ENCODE peak calls at places on chromosomes 3 and 15, in ten cellular contexts. L is HFF-Myc, R is RWPE1, Z is neural progenitor cell, Y is cardiac muscle cell, S is Peyer's patch, C is progenitor cell of endocrine pancreas, X is OCI-LY7, D is GM12865, K is GM13977. G is an unnamed sample.

GRCh38 chr3:56921573-56922571 is 120.1 kb upstream of the ARHGEF3 start:
- DNase-seq in L (no peak), R (no peak), Z (no peak), Y (no peak), S (no peak), C (no peak), X (peak; percentile 58), D (peak; percentile 48), K (no peak), G (no peak)

GRCh38 chr3:46905191-46905560 is 27.7 kb downstream of the PTH1R start:
- DNase-seq in L (no peak), R (no peak), Z (no peak), Y (no peak), S (peak; percentile 27), C (no peak), X (no peak), D (no peak), K (no peak), G (no peak)

GRCh38 chr15:60720493-60721231 is 241.7 kb upstream of the ICE2 start:
- DNase-seq in L (no peak), R (no peak), Z (no peak), Y (no peak), S (no peak), C (no peak), X (no peak), D (peak; percentile 83), K (peak; percentile 22), G (no peak)

GRCh38 chr3:173733029-173733652 is 335.6 kb downstream of the NLGN1 start:
- DNase-seq in L (peak; percentile 22), R (no peak), Z (no peak), Y (peak; percentile 18), S (no peak), C (no peak), X (peak; percentile 8), D (peak; percentile 7), K (no peak), G (no peak)

GRCh38 chr3:119769394-119770149 is 12.3 kb upstream of the NR1I2 start:
- DNase-seq in L (no peak), R (no peak), Z (no peak), Y (no peak), S (peak; percentile 61), C (no peak), X (no peak), D (no peak), K (no peak), G (no peak)

GRCh38 chr3:106345353-106346027 is 476.7 kb upstream of the CBLB start:
- DNase-seq in L (peak; percentile 43), R (peak; percentile 30), Z (no peak), Y (no peak), S (no peak), C (no peak), X (no peak), D (no peak), K (no peak), G (no peak)

GRCh38 chr3:37564518-37564917 is 297.2 kb upstream of the CTDSPL start:
- DNase-seq in L (no peak), R (no peak), Z (no peak), Y (no peak), S (no peak), C (no peak), X (no peak), D (no peak), K (no peak), G (no peak)

GRCh38 chr3:178097576-178097975 is 438.7 kb upstream of the KCNMB2 start:
- DNase-seq in L (no peak), R (no peak), Z (no peak), Y (no peak), S (no peak), C (no peak), X (no peak), D (no peak), K (no peak), G (no peak)

GRCh38 chr3:17741621-17742091 is 775 bp downstream of the TBC1D5 start:
- DNase-seq in L (no peak), R (no peak), Z (no peak), Y (no peak), S (no peak), C (no peak), X (no peak), D (no peak), K (no peak), G (no peak)

GRCh38 chr3:68699541-68699940 is 232.8 kb downstream of the TAFA4 start:
- DNase-seq in L (no peak), R (no peak), Z (no peak), Y (no peak), S (no peak), C (no peak), X (no peak), D (no peak), K (no peak), G (no peak)

GRCh38 chr3:129656659-129657247 is 50.3 kb upstream of the PLXND1 start:
- DNase-seq in L (no peak), R (no peak), Z (no peak), Y (no peak), S (no peak), C (no peak), X (no peak), D (no peak), K (no peak), G (no peak)

DNA sequence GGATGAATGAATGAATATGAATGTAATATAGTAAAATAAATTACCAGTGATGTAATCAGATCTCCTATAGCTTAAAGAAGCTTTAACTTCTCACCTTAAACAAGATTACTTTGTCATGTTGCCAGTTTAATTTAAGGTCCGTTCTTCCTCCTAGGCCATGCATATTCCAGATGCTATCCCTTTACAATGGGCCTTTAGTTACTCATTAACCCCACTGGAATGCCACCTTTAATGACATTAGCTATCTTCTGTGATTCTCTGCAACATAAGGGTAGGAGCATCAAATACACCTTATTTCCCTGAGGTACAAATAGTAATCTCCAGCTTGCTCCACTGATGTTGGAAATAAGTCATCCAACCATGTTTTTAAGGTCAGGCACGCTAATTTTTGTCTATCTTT is 63.0 kb upstream of the TIMP4 start:
- DNase-seq in L (no peak), R (no peak), Z (no peak), Y (no peak), S (no peak), C (no peak), X (no peak), D (no peak), K (no peak), G (no peak)
- TF ChIP-seq CTCF in L (no peak), R (no peak), Z (no peak), Y (no peak), S (no peak), C (no peak), X (no peak), D (no peak), K (no peak), G (no peak)

DNA sequence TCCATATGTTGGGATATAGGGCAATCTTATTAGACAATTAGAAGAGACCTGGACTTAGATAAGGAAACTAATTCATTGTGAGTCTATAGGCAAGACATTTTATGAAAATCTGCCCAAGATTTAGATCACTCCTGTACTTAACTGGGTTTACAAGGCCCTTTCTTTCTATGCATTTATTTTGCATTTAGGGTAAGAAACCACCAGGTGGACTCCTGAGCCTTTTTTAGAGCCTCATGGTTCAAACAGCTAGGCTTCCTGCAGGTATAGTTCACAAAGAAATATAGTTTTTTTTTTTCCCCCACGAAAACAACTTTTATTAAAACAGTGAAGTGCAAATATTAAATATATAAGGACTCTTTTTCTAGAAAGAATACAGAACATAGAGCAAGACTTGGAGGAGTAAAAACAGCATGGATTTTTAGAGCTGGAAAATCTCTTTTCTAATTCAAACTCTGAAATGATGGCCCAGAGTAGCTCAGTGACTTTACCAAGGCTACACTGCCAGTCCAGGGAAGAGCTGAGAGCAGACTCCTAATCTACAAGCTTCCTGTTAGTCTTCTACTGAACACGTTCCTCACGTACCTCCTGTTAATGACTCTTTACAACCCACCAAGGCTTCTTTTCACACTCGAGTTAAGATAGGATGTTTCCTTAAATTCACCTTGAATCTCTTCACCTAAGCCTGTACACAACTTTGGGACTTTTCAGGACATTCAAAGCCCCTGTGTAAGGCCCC is 401.0 kb upstream of the ATP11B start:
- DNase-seq in L (no peak), R (no peak), Z (no peak), Y (no peak), S (no peak), C (no peak), X (peak; percentile 59), D (no peak), K (no peak), G (no peak)
- TF ChIP-seq CTCF in L (no peak), R (no peak), Z (peak; percentile 35), Y (no peak), S (no peak), C (peak; percentile 11), X (peak; percentile 82), D (peak; percentile 3), K (no peak), G (no peak)

DNA sequence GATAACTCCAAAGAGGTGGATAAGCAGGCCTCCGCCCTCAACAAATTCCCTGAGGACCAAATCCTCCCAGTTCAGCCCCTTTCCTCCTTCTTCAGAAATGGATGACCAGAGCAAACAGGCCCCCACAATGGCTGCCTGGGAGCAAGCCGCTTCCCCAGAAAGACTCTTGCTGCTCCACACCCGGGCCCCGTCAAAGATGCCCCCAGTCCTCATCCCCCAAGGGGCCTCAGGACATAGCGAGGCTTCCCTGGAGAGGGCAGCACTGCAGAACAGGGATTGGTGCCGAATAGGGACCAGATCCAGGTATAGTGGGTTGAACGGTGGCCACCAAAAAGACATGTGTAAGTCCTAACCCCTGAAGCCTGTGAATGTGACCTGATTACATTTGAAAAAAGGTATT is 502.3 kb downstream of the SHQ1 start:
- DNase-seq in L (no peak), R (no peak), Z (no peak), Y (no peak), S (no peak), C (no peak), X (no peak), D (no peak), K (no peak), G (no peak)
- TF ChIP-seq CTCF in L (no peak), R (no peak), Z (peak; percentile 9), Y (no peak), S (no peak), C (no peak), X (no peak), D (no peak), K (no peak), G (no peak)

GRCh38 chr3:157754415-157754814 is 251.2 kb upstream of the VEPH1 start:
- DNase-seq in L (no peak), R (no peak), Z (peak; percentile 50), Y (no peak), S (no peak), C (no peak), X (no peak), D (no peak), K (no peak), G (no peak)
- TF ChIP-seq CTCF in L (no peak), R (no peak), Z (no peak), Y (no peak), S (no peak), C (no peak), X (no peak), D (no peak), K (no peak), G (no peak)

G was measured in D721Med.